ENCODE peak calls at places on chromosome 11, in eight cellular contexts. N is neuronal stem cell, G is H9, Q is IMR-90, W is keratinocyte, J is mesenchymal stem cell, H is SK-N-SH, V is GM23338. C is an unnamed sample.

GRCh38 chr11:60121259-60121658 is 32.8 kb downstream of the MS4A2 start:
- DNase-seq in V (peak; percentile 29), H (no peak), J (no peak), N (no peak), W (no peak), G (peak; percentile 37), Q (no peak), C (no peak)

GRCh38 chr11:49995559-49995958 is 13.2 kb upstream of the OR4C12 start:
- DNase-seq in G (peak; percentile 25), H (peak; percentile 18), Q (peak; percentile 50), J (peak; percentile 15), N (no peak), V (peak; percentile 86), W (peak; percentile 4), C (peak; percentile 29)

GRCh38 chr11:978073-978720 is 52.5 kb downstream of the AP2A2 start:
- DNase-seq in N (no peak), Q (no peak), W (no peak), J (no peak), G (no peak), H (no peak), V (no peak), C (no peak)

GRCh38 chr11:17906436-17906835 is 106.4 kb downstream of the SERGEF start:
- DNase-seq in V (peak; percentile 92), H (peak; percentile 62), W (no peak), Q (no peak), N (no peak), G (peak; percentile 85), J (no peak), C (no peak)

GRCh38 chr11:129386795-129387390 is 11.2 kb downstream of the BARX2 start:
- DNase-seq in H (no peak), W (no peak), N (no peak), Q (no peak), G (no peak), J (no peak), V (no peak), C (no peak)

GRCh38 chr11:765025-765801 is 12.1 kb downstream of the GATD1 start:
- DNase-seq in Q (peak; percentile 36), N (no peak), V (peak; percentile 88), G (peak; percentile 86), J (peak; percentile 50), W (no peak), H (peak; percentile 92), C (peak; percentile 19)

GRCh38 chr11:9137293-9138132 is 46.1 kb upstream of the SCUBE2 start:
- DNase-seq in Q (peak; percentile 69), J (peak; percentile 78), N (peak; percentile 67), H (peak; percentile 77), G (peak; percentile 90), V (peak; percentile 91), W (peak; percentile 30), C (peak; percentile 68)

GRCh38 chr11:133928628-133929059 is 28.1 kb downstream of the IGSF9B start:
- DNase-seq in W (no peak), V (peak; percentile 28), H (peak; percentile 81), Q (no peak), J (no peak), N (no peak), G (peak; percentile 64), C (peak; percentile 65)

GRCh38 chr11:125376117-125376516 is 119.9 kb downstream of the FEZ1 start:
- DNase-seq in G (peak; percentile 43), J (no peak), V (peak; percentile 25), N (no peak), H (no peak), Q (no peak), W (no peak), C (peak; percentile 39)

GRCh38 chr11:17036666-17037658 is 22.7 kb upstream of the PLEKHA7 start:
- DNase-seq in Q (no peak), V (peak; percentile 76), W (no peak), G (peak; percentile 72), J (no peak), N (no peak), H (no peak), C (no peak)

GRCh38 chr11:43685483-43685882 is 4.9 kb downstream of the HSD17B12 start:
- DNase-seq in H (no peak), G (no peak), W (no peak), Q (no peak), J (peak; percentile 26), N (no peak), V (no peak), C (no peak)

GRCh38 chr11:110076388-110076965 is 16.7 kb upstream of the ZC3H12C start:
- DNase-seq in H (no peak), N (no peak), V (peak; percentile 55), Q (no peak), W (no peak), J (peak; percentile 58), G (peak; percentile 47), C (peak; percentile 81)

GRCh38 chr11:8298801-8299786 is 35.4 kb upstream of the LMO1 start:
- DNase-seq in N (no peak), J (no peak), H (no peak), W (no peak), G (peak; percentile 5), V (no peak), Q (no peak), C (no peak)

GRCh38 chr11:102177974-102178631 is 67.9 kb downstream of the YAP1 start:
- DNase-seq in G (no peak), N (no peak), Q (peak; percentile 94), W (peak; percentile 50), H (peak; percentile 6), J (peak; percentile 97), V (no peak), C (peak; percentile 96)

GRCh38 chr11:2777871-2778629 is 78.3 kb upstream of the KCNQ1OT1 start:
- DNase-seq in G (peak; percentile 31), N (no peak), J (no peak), V (no peak), H (peak; percentile 66), Q (no peak), W (no peak), C (no peak)

GRCh38 chr11:118883368-118884071 is at the start of gene CXCR5:
- DNase-seq in Q (peak; percentile 35), G (no peak), W (no peak), V (no peak), J (peak; percentile 59), N (no peak), H (no peak), C (no peak)

GRCh38 chr11:118882489-118882888 is 1.2 kb upstream of the CXCR5 start:
- DNase-seq in G (no peak), H (no peak), N (no peak), W (no peak), V (no peak), Q (no peak), J (peak; percentile 84), C (no peak)

GRCh38 chr11:118881130-118881717 is 2.5 kb upstream of the CXCR5 start:
- DNase-seq in W (no peak), N (no peak), J (no peak), V (no peak), H (no peak), Q (peak; percentile 13), G (no peak), C (no peak)

GRCh38 chr11:118884613-118885274 is 1.1 kb downstream of the CXCR5 start:
- DNase-seq in N (no peak), J (no peak), G (no peak), V (no peak), W (no peak), Q (no peak), H (no peak), C (no peak)

DNA sequence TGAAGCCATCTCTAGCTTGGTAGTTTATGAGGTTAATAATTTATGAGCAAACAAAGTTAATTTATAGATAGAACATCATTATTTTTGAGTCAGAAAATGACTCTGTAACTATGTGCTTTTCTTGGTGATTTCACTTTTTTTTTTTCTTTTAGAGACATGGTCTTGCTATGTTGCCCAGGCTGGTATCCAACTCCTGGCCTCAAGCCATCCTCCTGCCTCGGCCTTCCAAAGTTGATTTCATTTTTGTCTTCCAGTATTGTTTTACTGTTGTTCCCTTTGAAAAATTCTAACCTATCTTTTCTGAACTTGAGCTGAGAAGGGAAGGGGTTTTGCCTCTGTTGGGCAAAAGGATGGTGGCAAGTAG is 706 bp upstream of the CXCR5 start:
- DNase-seq in H (no peak), W (no peak), J (no peak), N (no peak), G (no peak), V (no peak), Q (no peak), C (no peak)
- H3K4me2 ChIP-seq in H (no peak overlapping the region), W (no peak overlapping the region), J (no peak overlapping the region), N (no peak overlapping the region), G (no peak overlapping the region), V (no peak overlapping the region), Q (no peak overlapping the region), C (no peak overlapping the region)

DNA sequence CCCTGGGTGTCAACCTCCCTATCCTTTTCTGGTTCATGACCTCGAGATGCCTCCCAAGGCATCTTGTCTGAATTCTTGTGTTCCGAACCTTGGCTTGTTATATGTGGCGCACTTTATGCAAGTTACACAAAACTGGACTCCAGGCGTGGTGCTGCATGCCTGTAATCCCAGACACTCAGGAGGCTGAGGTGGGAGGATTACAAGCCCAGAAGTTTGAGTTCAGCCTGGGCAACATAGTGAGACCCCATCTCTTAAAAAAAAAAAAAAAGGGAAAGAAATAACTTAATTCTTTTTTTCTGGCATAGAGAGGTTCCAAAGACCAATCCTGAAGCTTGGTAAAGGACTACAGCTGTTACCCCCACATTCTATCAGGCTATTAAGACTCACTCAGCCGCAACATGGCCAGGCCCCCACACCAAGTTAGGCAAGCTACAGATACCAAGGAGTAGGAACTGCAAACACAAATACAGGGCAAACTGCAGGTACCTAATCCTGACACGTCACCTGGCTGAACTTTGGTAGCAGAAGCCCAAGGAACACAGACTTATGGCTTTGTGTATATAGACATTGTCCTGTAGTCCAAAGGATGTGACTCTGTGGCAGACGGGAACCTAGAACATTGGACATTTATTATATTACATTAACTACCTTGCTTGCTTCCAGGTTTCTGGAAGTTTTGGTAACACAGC is 1.3 kb downstream of the C11orf24 start:
- DNase-seq in Q (no peak), J (no peak), V (no peak), N (no peak), H (no peak), G (no peak), W (no peak), C (no peak)
- H3K4me1 ChIP-seq in Q (peaks cover 10% of the 10 kb centered on the region), J (peaks cover 16% of the 10 kb centered on the region), V (peaks cover 7% of the 10 kb centered on the region), N (peaks cover 6% of the 10 kb centered on the region), H (peaks cover 17% of the 10 kb centered on the region), G (no peaks in the 10 kb centered on the region), W (peaks cover 25% of the 10 kb centered on the region), C (peaks cover 26% of the 10 kb centered on the region)

GRCh38 chr11:67417425-67417824 is 1.9 kb downstream of the CARNS1 start:
- DNase-seq in V (no peak), G (no peak), H (no peak), J (no peak), N (no peak), W (no peak), Q (no peak), C (no peak)
- H3K4me2 ChIP-seq in V (no peak overlapping the region), G (no peak overlapping the region), H (no peak overlapping the region), J (no peak overlapping the region), N (no peak overlapping the region), W (no peak overlapping the region), Q (no peak overlapping the region), C (no peak overlapping the region)

DNA sequence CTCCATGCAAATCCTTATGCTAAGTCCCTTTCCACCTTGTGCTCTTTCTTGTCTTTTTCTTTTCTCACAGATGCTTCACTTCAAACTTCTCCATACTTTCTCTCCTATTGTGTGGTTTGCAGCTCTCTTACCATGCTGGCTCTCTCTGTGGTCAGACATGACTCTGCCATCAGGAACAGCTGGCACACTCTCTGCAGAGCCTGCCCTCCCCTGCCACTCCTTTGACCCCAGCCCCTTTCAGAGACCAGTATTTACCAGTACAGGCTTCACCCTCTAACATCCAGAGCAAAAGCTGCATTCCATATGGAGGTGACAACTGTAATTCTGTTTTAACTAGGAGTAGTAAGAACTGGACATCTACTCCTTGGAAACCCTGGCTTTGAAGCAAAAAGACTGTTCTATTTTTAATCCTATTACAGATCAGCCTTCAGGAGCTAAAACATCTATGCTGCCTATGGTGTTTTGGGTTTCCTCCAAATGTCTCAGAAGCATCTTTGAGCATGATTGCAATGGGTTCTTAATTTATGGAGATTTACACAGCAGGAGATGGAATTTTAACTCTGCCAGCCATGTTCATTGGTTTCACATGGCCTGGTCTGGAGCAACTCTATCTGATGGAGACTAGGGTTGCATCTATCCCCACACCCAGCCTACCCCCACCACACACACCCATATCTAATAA is 386.8 kb upstream of the FAT3 start:
- DNase-seq in V (no peak), Q (no peak), W (no peak), G (no peak), H (no peak), N (no peak), J (no peak), C (no peak)
- H3K4me1 ChIP-seq in V (no peaks in the 10 kb centered on the region), Q (no peaks in the 10 kb centered on the region), W (no peaks in the 10 kb centered on the region), G (no peaks in the 10 kb centered on the region), H (no peaks in the 10 kb centered on the region), N (peaks cover 2% of the 10 kb centered on the region), J (no peaks in the 10 kb centered on the region), C (no peaks in the 10 kb centered on the region)